ENCODE peak calls at places on chromosome 17, in four cellular contexts. One of them, this sample, is unnamed. For H3K4me1, the result is how much of the 10 kb centered on the place peaks cover.

GRCh38 chr17:29579866-29580771 is 9.3 kb downstream of the GIT1 start:
- DNase-seq in SK-N-SH: peak
- DNase-seq in K562: peak
- DNase-seq in HepG2: peak
- DNase-seq in this sample: peak

GRCh38 chr17:38703742-38704644 is 1.1 kb upstream of the MLLT6 start:
- DNase-seq in SK-N-SH: peak
- DNase-seq in K562: peak
- DNase-seq in HepG2: peak
- DNase-seq in this sample: peak

GRCh38 chr17:4258867-4259266 is 4.9 kb downstream of the ANKFY1 start:
- DNase-seq in SK-N-SH: no peak
- DNase-seq in K562: no peak
- DNase-seq in HepG2: no peak
- DNase-seq in this sample: no peak

GRCh38 chr17:73770115-73770848 is 126.0 kb upstream of the SDK2 start:
- DNase-seq in SK-N-SH: peak
- DNase-seq in K562: peak
- DNase-seq in HepG2: no peak
- DNase-seq in this sample: peak

GRCh38 chr17:31537558-31537957 is 146.1 kb downstream of the RAB11FIP4 start:
- DNase-seq in SK-N-SH: no peak
- DNase-seq in K562: no peak
- DNase-seq in HepG2: no peak
- DNase-seq in this sample: no peak

GRCh38 chr17:40538019-40538935 is 27.0 kb downstream of the CCR7 start:
- DNase-seq in SK-N-SH: no peak
- DNase-seq in K562: no peak
- DNase-seq in HepG2: no peak
- DNase-seq in this sample: no peak

GRCh38 chr17:7853693-7854043 is 1.2 kb upstream of the TMEM88 start:
- DNase-seq in SK-N-SH: no peak
- DNase-seq in K562: no peak
- DNase-seq in HepG2: no peak
- DNase-seq in this sample: no peak

GRCh38 chr17:74199306-74200092 is 4.0 kb upstream of the RPL38 start:
- DNase-seq in SK-N-SH: peak
- DNase-seq in K562: peak
- DNase-seq in HepG2: peak
- DNase-seq in this sample: no peak

GRCh38 chr17:39702901-39703893 is 3.3 kb downstream of the ERBB2 start:
- DNase-seq in SK-N-SH: no peak
- DNase-seq in K562: no peak
- DNase-seq in HepG2: peak
- DNase-seq in this sample: no peak

GRCh38 chr17:61561354-61561753 is 29.7 kb downstream of the NACA2 start:
- DNase-seq in SK-N-SH: no peak
- DNase-seq in K562: no peak
- DNase-seq in HepG2: no peak
- DNase-seq in this sample: no peak

GRCh38 chr17:39517224-39517623 is 55.9 kb downstream of the CDK12 start:
- DNase-seq in SK-N-SH: no peak
- DNase-seq in K562: no peak
- DNase-seq in HepG2: no peak
- DNase-seq in this sample: no peak

GRCh38 chr17:81393684-81394376 is 1.4 kb upstream of the BAHCC1 start:
- DNase-seq in SK-N-SH: peak
- DNase-seq in K562: peak
- DNase-seq in HepG2: peak
- DNase-seq in this sample: peak

GRCh38 chr17:80961931-80962330 is 29.7 kb upstream of the CHMP6 start:
- DNase-seq in SK-N-SH: no peak
- DNase-seq in K562: no peak
- DNase-seq in HepG2: no peak
- DNase-seq in this sample: no peak

GRCh38 chr17:6986676-6987075 is 9.2 kb upstream of the ALOX12 start:
- DNase-seq in SK-N-SH: no peak
- DNase-seq in K562: no peak
- DNase-seq in HepG2: no peak
- DNase-seq in this sample: no peak

GRCh38 chr17:21345236-21345635 is 30.9 kb upstream of the KCNJ12 start:
- DNase-seq in SK-N-SH: peak
- DNase-seq in K562: no peak
- DNase-seq in HepG2: no peak
- DNase-seq in this sample: no peak

GRCh38 chr17:81165246-81166032 is at the start of gene PVALEF:
- DNase-seq in SK-N-SH: no peak
- DNase-seq in K562: no peak
- DNase-seq in HepG2: peak
- DNase-seq in this sample: no peak

GRCh38 chr17:75827291-75828050 is 16.7 kb downstream of the UNC13D start:
- DNase-seq in SK-N-SH: peak
- DNase-seq in K562: no peak
- DNase-seq in HepG2: peak
- DNase-seq in this sample: no peak

GRCh38 chr17:64178011-64178825 is 48.3 kb upstream of the ERN1 start:
- DNase-seq in SK-N-SH: peak
- DNase-seq in K562: no peak
- DNase-seq in HepG2: peak
- DNase-seq in this sample: no peak

DNA sequence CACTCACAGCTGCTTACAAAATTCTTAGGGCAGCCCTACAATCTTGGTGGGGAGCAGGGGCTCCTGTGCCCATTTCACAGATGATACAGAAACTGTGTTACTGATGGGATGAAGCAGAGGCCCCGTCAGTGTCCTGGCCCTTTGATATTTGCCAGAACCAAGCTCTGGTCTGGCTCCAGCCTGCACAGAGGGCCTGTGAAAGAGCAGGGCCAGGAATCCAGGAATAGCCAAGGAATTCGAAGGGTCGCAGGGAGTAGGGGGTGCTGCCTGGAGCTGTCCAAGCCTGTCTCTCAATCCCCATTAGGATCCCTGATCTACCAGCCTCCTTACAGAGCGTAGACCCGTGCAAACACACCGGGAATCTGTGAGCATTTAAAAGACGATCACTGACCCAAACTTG is 86.3 kb upstream of the RCVRN start:
- DNase-seq in SK-N-SH: no peak
- DNase-seq in K562: no peak
- DNase-seq in HepG2: no peak
- DNase-seq in this sample: no peak
- H3K4me1 ChIP-seq in SK-N-SH: under half
- H3K4me1 ChIP-seq in K562: under half
- H3K4me1 ChIP-seq in HepG2: under half
- H3K4me1 ChIP-seq in this sample: under half

GRCh38 chr17:427327-427726 is 74.7 kb upstream of the RPH3AL start:
- DNase-seq in SK-N-SH: no peak
- DNase-seq in K562: no peak
- DNase-seq in HepG2: no peak
- DNase-seq in this sample: no peak
- TF ChIP-seq YY1 in SK-N-SH: no peak
- TF ChIP-seq YY1 in K562: no peak
- TF ChIP-seq YY1 in HepG2: no peak
- TF ChIP-seq YY1 in this sample: no peak

GRCh38 chr17:46192484-46193245 is 564 bp downstream of the KANSL1 start:
- DNase-seq in SK-N-SH: peak
- DNase-seq in K562: peak
- DNase-seq in HepG2: peak
- DNase-seq in this sample: no peak
- TF ChIP-seq ELF1 in SK-N-SH: no peak
- TF ChIP-seq ELF1 in K562: peak
- TF ChIP-seq ELF1 in HepG2: no peak
- TF ChIP-seq ELF1 in this sample: no peak

DNA sequence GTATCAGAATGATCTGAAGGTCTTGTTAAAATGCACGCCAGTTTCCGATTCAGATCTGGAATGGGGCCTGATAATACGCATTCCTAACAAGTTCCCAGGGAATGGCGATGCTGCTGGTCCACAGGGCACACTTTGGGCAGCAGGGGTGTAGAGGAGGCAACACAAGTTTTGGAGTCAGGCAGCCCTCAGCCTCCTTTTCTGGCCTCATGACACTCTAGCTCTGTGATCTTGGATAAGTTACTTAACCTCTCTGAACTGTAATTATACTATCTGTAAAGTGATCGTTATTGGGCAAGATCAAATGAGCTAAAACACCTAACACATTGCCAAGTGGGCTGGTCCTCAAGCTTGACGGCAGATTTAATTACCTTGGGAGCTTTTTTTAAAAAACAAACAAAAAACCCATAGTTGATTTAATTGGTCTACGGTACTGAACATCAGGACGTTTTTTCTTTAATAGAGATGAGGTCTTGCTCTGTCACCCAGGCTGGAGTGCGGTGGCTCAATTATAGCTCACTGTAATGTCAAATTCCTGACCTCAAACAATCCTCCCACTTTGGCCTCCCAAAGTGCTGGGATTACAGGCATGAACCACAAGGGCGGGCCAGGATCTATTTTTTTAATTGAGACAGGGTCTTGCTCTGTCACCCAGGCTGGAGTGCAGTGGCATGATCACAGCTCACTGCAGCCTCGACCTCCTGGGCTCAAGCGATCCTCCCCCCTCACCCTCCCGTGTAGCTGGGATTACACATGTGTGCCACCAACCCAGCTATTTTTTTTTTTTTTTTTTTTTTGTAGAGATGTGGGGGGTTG is 10.0 kb upstream of the MRPS23 start:
- DNase-seq in SK-N-SH: no peak
- DNase-seq in K562: no peak
- DNase-seq in HepG2: no peak
- DNase-seq in this sample: no peak
- H3K4me1 ChIP-seq in SK-N-SH: under half
- H3K4me1 ChIP-seq in K562: under half
- H3K4me1 ChIP-seq in HepG2: half or more
- H3K4me1 ChIP-seq in this sample: half or more

GRCh38 chr17:27497696-27498095 is 41.4 kb downstream of the KSR1 start:
- DNase-seq in SK-N-SH: no peak
- DNase-seq in K562: no peak
- DNase-seq in HepG2: no peak
- DNase-seq in this sample: no peak
- TF ChIP-seq YY1 in SK-N-SH: no peak
- TF ChIP-seq YY1 in K562: no peak
- TF ChIP-seq YY1 in HepG2: no peak
- TF ChIP-seq YY1 in this sample: no peak

GRCh38 chr17:12813680-12814079 is 24.4 kb downstream of the ARHGAP44 start:
- DNase-seq in SK-N-SH: no peak
- DNase-seq in K562: no peak
- DNase-seq in HepG2: no peak
- DNase-seq in this sample: no peak

GRCh38 chr17:12812877-12813276 is 23.6 kb downstream of the ARHGAP44 start:
- DNase-seq in SK-N-SH: no peak
- DNase-seq in K562: no peak
- DNase-seq in HepG2: no peak
- DNase-seq in this sample: no peak

GRCh38 chr17:12806630-12807029 is 17.3 kb downstream of the ARHGAP44 start:
- DNase-seq in SK-N-SH: no peak
- DNase-seq in K562: no peak
- DNase-seq in HepG2: no peak
- DNase-seq in this sample: no peak

GRCh38 chr17:12814718-12815117 is 25.4 kb downstream of the ARHGAP44 start:
- DNase-seq in SK-N-SH: no peak
- DNase-seq in K562: no peak
- DNase-seq in HepG2: no peak
- DNase-seq in this sample: no peak

GRCh38 chr17:12808723-12809122 is 19.4 kb downstream of the ARHGAP44 start:
- DNase-seq in SK-N-SH: no peak
- DNase-seq in K562: no peak
- DNase-seq in HepG2: no peak
- DNase-seq in this sample: no peak
- TF ChIP-seq ELF1 in SK-N-SH: no peak
- TF ChIP-seq ELF1 in K562: no peak
- TF ChIP-seq ELF1 in HepG2: no peak
- TF ChIP-seq ELF1 in this sample: no peak